ENCODE peak calls at places on chromosomes 13 and 19, in five cellular contexts. C is spleen, P is stomach, O is breast epithelium, I is GM12878. T is an unnamed sample.

GRCh38 chr13:98853791-98854191 is 101.3 kb upstream of the SLC15A1 start:
- DNase-seq in C (no peak), P (peak; percentile 31), O (no peak), I (peak; percentile 80), T (peak; percentile 57)

GRCh38 chr13:99312493-99312883 is 5.3 kb upstream of the GPR183 start:
- DNase-seq in C (no peak), P (no peak), O (no peak), I (no peak), T (peak; percentile 45)

GRCh38 chr13:40692946-40693345 is 26.5 kb upstream of the FOXO1 start:
- DNase-seq in C (no peak), P (no peak), O (no peak), I (peak; percentile 56), T (no peak)

GRCh38 chr19:42426643-42427042 is 545 bp downstream of the LIPE start:
- DNase-seq in C (no peak), P (no peak), O (no peak), I (no peak), T (no peak)

GRCh38 chr13:30744686-30745085 is 9.3 kb downstream of the ALOX5AP start:
- DNase-seq in C (no peak), P (no peak), O (no peak), I (no peak), T (no peak)

GRCh38 chr19:41999071-41999877 is 5.2 kb upstream of the ATP1A3 start:
- DNase-seq in C (no peak), P (no peak), O (no peak), I (no peak), T (no peak)

GRCh38 chr19:35545855-35546381 is 492 bp downstream of the TMEM147 start:
- DNase-seq in C (peak; percentile 86), P (peak; percentile 42), O (no peak), I (peak; percentile 60), T (peak; percentile 60)

GRCh38 chr13:30780338-30780981 is 45.1 kb downstream of the ALOX5AP start:
- DNase-seq in C (no peak), P (no peak), O (no peak), I (no peak), T (no peak)

GRCh38 chr19:2653717-2654584 is 48.5 kb downstream of the GNG7 start:
- DNase-seq in C (no peak), P (no peak), O (no peak), I (no peak), T (no peak)
- TF ChIP-seq POLR2A in C (no peak), P (no peak), O (no peak), I (no peak), T (no peak)

GRCh38 chr19:55441692-55442321 is 1.3 kb downstream of the SHISA7 start:
- DNase-seq in C (no peak), P (no peak), O (no peak), I (no peak), T (no peak)
- TF ChIP-seq POLR2AphosphoS5 in C (no peak), P (no peak), O (no peak), I (no peak), T (no peak)

GRCh38 chr19:15836345-15836594 is 20.8 kb upstream of the OR10H1 start:
- DNase-seq in C (no peak), P (no peak), O (no peak), I (no peak), T (no peak)
- TF ChIP-seq POLR2A in C (no peak), P (no peak), O (no peak), I (no peak), T (no peak)

GRCh38 chr13:52449323-52450011 is 967 bp downstream of the VPS36 start:
- DNase-seq in C (no peak), P (no peak), O (no peak), I (no peak), T (no peak)

GRCh38 chr13:52447354-52447753 is 3.1 kb downstream of the VPS36 start:
- DNase-seq in C (no peak), P (no peak), O (no peak), I (no peak), T (no peak)

GRCh38 chr13:52450012-52450792 is at the start of gene VPS36:
- DNase-seq in C (peak; percentile 100), P (peak; percentile 98), O (peak; percentile 94), I (peak; percentile 72), T (peak; percentile 98)

GRCh38 chr13:52447815-52448552 is 2.5 kb downstream of the VPS36 start:
- DNase-seq in C (no peak), P (no peak), O (no peak), I (no peak), T (no peak)

GRCh38 chr13:52446265-52446664 is 4.2 kb downstream of the VPS36 start:
- DNase-seq in C (no peak), P (no peak), O (no peak), I (no peak), T (no peak)
- TF ChIP-seq POLR2AphosphoS5 in C (no peak), P (no peak), O (no peak), I (no peak), T (no peak)

DNA sequence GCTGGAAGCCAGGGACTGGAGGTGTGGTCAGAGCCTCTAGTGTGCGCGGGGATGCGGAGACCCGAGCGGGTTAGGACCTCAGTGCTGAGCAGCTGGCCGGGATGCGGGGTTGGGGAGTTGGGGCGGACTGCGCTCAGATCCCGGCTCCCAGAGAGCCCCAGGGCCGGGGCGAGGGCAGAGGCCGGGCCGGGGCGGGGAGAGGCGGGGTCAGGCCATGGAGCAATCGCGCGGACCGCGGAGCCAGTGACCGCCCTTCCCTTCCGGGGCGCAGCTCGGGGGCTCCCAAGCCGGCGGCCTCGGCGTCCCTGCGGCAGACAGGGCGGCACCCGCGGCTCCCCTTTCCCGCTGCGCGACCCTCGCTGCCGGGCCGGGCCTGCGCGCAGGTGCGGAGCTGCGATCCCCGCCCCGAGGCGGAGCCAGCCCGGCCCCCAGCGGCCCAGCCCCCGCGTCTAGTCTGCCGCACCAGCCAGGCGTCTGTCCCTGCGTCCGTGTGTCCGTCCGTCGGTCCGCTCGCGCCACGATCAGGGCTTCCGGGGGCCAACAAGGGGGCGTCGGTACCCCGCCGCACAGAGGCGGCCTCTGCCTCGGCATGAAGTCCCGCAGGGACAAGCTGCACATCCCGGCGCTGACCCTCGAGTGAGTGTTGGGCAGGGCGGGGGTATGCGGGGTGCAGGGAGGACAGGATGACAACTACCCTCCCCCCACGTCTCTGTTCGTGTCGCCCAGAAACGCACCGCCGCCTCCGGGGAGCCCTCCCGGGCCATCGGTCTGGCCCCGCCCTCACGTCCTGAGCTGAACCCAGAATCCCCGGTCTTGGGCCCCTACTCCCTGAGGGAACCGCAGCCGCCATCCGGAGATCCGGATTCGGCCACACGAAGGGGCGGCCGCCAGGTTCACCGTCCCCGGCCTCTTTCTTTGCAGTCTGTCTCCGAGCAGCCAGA is 12.4 kb downstream of the MAST3 start:
- DNase-seq in C (peak; percentile 94), P (peak; percentile 66), O (no peak), I (no peak), T (peak; percentile 77)
- TF ChIP-seq POLR2A in C (no peak), P (no peak), O (no peak), I (no peak), T (peak; percentile 45)